ENCODE peak calls at places on chromosomes 12 and 14, in seven cellular contexts. F, U, Y, B, Q, H and C are unnamed samples.

GRCh38 chr12:99020871-99021270 is 375.8 kb downstream of the APAF1 start:
- DNase-seq in F (no peak), U (no peak), Y (no peak), B (no peak), Q (no peak), H (no peak), C (peak)

GRCh38 chr14:91140672-91141071 is 26.8 kb downstream of the DGLUCY start:
- DNase-seq in F (peak), U (peak), Y (no peak), B (no peak), Q (peak), H (no peak), C (peak)

GRCh38 chr14:101084436-101084826 is 180.9 kb upstream of the RTL1 start:
- DNase-seq in F (no peak), U (no peak), Y (no peak), B (no peak), Q (no peak), H (no peak), C (no peak)

GRCh38 chr14:23950411-23951135 is 3.0 kb upstream of the DHRS4 start:
- DNase-seq in F (no peak), U (no peak), Y (no peak), B (no peak), Q (no peak), H (no peak), C (peak)

GRCh38 chr14:50871223-50871622 is 630 bp upstream of the ABHD12B start:
- DNase-seq in F (no peak), U (no peak), Y (no peak), B (no peak), Q (no peak), H (no peak), C (no peak)

GRCh38 chr12:102433304-102433703 is 47.1 kb downstream of the IGF1 start:
- DNase-seq in F (peak), U (no peak), Y (no peak), B (no peak), Q (no peak), H (peak), C (no peak)

GRCh38 chr12:116295327-116296263 is 18.1 kb upstream of the MED13L start:
- DNase-seq in F (no peak), U (peak), Y (no peak), B (no peak), Q (no peak), H (peak), C (no peak)

GRCh38 chr12:100156731-100157426 is 14.2 kb upstream of the BLTP3B start:
- DNase-seq in F (no peak), U (no peak), Y (no peak), B (no peak), Q (peak), H (no peak), C (no peak)

GRCh38 chr12:18700254-18700653 is 37.6 kb downstream of the PLCZ1 start:
- DNase-seq in F (peak), U (peak), Y (no peak), B (peak), Q (no peak), H (peak), C (no peak)